ENCODE peak calls at places on chromosomes 13 and 19, in ten cellular contexts. J, L, N, O, C, Y, Q, B, P and W are unnamed samples.

GRCh38 chr19:8526345-8527062 is 12.5 kb upstream of the ZNF414 start:
- DNase-seq in P (no peak), Y (peak), J (peak), O (peak), N (peak), L (peak), Q (peak), C (peak), B (peak), W (peak)

GRCh38 chr19:662207-662961 is 630 bp downstream of the RNF126 start:
- DNase-seq in N (peak), Y (peak), P (no peak), Q (peak), C (peak), J (peak), L (no peak), O (peak), B (no peak), W (peak)

GRCh38 chr13:83829800-83830199 is 52.5 kb downstream of the SLITRK1 start:
- DNase-seq in Q (no peak), P (no peak), Y (no peak), O (no peak), B (no peak), J (no peak), L (no peak), N (no peak), C (no peak), W (no peak)

GRCh38 chr19:1222394-1222793 is 15.4 kb downstream of the CBARP start:
- DNase-seq in P (no peak), O (no peak), J (peak), Q (no peak), Y (no peak), N (no peak), L (no peak), C (no peak), B (no peak), W (no peak)

GRCh38 chr13:74442751-74443150 is 308.5 kb upstream of the KLF12 start:
- DNase-seq in B (no peak), L (no peak), C (no peak), N (no peak), Y (no peak), J (no peak), O (no peak), P (no peak), Q (no peak), W (no peak)

GRCh38 chr13:63901630-63902029 is 2486.0 kb upstream of the PCDH20 start:
- DNase-seq in C (no peak), P (no peak), Y (no peak), O (no peak), J (no peak), L (no peak), Q (no peak), N (no peak), B (no peak), W (no peak)

GRCh38 chr13:44758595-44759221 is 182.6 kb upstream of the TSC22D1 start:
- DNase-seq in C (peak), B (no peak), Y (no peak), Q (no peak), N (peak), P (no peak), L (no peak), J (no peak), O (no peak), W (no peak)

GRCh38 chr19:32254128-32254527 is 91.3 kb upstream of the ZNF507 start:
- DNase-seq in B (no peak), Y (no peak), P (no peak), L (no peak), J (no peak), N (no peak), C (no peak), O (no peak), Q (no peak), W (no peak)

GRCh38 chr19:45492627-45493470 is 4.0 kb downstream of the RTN2 start:
- DNase-seq in L (no peak), O (peak), B (no peak), P (no peak), Y (peak), J (peak), N (peak), C (peak), Q (peak), W (no peak)

GRCh38 chr13:79285159-79285558 is 120.9 kb downstream of the RBM26 start:
- DNase-seq in B (no peak), C (no peak), O (no peak), P (no peak), Q (no peak), Y (no peak), J (no peak), L (no peak), N (no peak), W (no peak)

GRCh38 chr13:60583911-60584753 is 187.1 kb downstream of the TDRD3 start:
- DNase-seq in O (no peak), Q (no peak), N (peak), P (no peak), C (peak), L (no peak), J (no peak), Y (no peak), B (peak), W (no peak)

GRCh38 chr13:94093652-94094310 is 385.7 kb downstream of the DCT start:
- DNase-seq in Q (no peak), O (no peak), C (peak), J (no peak), P (no peak), B (no peak), Y (no peak), L (no peak), N (no peak), W (no peak)

GRCh38 chr13:38013676-38014075 is 144.1 kb upstream of the TRPC4 start:
- DNase-seq in P (no peak), N (no peak), Y (no peak), L (no peak), C (no peak), Q (no peak), B (no peak), O (no peak), J (no peak), W (no peak)

DNA sequence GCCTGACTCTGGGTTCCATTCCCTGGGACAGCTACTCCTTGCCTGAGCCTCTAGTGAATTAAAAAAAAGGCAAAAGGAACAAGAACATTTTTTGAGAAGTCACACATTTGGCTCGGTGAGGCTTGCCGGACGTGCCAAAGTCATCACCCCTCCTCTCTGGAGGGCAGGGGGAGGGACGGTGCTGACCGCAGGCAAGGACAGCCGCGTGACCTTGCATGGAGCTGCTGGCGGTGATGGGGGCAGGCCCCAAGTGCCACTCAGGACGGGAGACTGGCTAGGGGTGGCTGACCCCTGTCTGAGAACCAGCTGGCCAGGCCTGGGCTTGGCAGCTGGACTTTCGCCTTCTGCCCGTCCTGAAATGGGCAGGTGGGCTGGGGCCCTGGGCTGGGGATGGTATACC is 26.4 kb downstream of the MAP2K2 start:
- DNase-seq in J (peak), L (no peak), B (peak), N (no peak), P (no peak), C (no peak), Y (no peak), Q (no peak), O (peak), W (no peak)
- H3K27ac ChIP-seq in J (no peak), L (no peak), B (no peak), N (peak), P (peak), C (no peak), Y (no peak), Q (no peak), O (peak), W (peak)

GRCh38 chr13:49792550-49793324 is at the start of gene KPNA3:
- DNase-seq in C (peak), N (peak), B (peak), O (peak), J (peak), Y (peak), Q (peak), L (peak), P (peak), W (peak)
- TF ChIP-seq POLR2A in C (no peak), N (peak), B (peak), O (peak), J (no peak), Y (peak), Q (no peak), L (no peak), P (peak), W (no peak)

DNA sequence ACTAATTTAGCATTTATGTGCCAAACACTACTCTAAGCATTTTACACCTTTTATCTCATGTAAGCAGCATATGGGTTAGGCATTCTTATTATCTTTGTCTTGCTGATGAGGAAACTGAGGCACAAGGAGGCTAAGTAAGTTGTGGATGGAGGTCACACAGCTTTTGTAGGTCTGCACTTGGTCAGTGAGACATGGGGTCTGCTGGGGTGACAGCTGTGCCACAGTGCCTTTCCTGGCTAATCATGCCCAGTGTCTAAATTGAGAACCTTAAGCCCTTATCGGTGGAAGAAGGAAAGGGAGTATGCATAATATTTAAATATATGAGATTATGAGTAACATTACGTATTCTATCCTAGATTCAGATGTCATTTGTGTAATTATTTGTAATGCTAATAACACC is 226.2 kb downstream of the GGACT start:
- DNase-seq in C (no peak), N (no peak), B (no peak), J (no peak), P (no peak), O (no peak), Y (no peak), Q (no peak), L (no peak), W (no peak)
- H3K27ac ChIP-seq in C (no peak), N (no peak), B (no peak), J (no peak), P (no peak), O (no peak), Y (no peak), Q (no peak), L (no peak), W (no peak)

DNA sequence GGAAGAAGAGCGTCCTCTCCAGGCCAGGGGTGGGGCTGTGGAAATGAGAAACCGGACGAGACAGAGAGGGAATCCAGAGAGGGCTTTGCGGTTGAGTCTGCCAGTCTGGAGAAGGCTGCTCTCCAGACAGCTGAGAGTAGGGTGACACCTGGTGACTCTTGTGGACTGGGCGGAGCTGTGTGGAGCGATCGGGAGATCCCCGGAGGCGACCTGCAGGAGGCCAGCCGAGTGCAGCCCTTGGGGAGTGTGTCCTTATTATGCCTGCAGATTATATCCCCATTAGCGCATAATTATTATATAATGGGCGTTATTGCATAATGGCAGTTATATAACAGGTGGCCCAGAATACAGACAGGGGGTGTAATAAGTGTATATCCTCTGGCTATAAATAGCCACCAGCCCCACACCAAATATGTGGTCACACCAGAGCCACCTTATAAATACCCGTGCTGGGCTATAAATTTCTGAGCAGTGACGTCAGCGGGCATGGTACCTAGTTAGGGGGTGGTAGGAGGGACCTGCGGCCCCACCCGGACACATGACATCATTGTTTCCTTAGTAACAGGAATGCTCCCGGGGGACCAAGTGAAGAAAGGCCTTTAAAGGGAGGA is 41.2 kb downstream of the NFIX start:
- DNase-seq in B (no peak), N (peak), J (no peak), P (no peak), Y (peak), Q (peak), O (peak), C (peak), L (peak), W (no peak)
- TF ChIP-seq POLR2A in B (no peak), N (no peak), J (no peak), P (no peak), Y (no peak), Q (no peak), O (no peak), C (no peak), L (no peak), W (no peak)

GRCh38 chr13:111176421-111176820 is 61.3 kb downstream of the ARHGEF7 start:
- DNase-seq in O (no peak), Q (no peak), P (no peak), B (no peak), L (no peak), C (no peak), N (no peak), Y (no peak), J (no peak), W (no peak)

GRCh38 chr13:111177081-111177711 is 62.1 kb downstream of the ARHGEF7 start:
- DNase-seq in P (no peak), B (no peak), C (peak), Y (peak), Q (peak), L (no peak), J (peak), O (peak), N (peak), W (peak)

GRCh38 chr13:111179908-111180756 is 65.0 kb downstream of the ARHGEF7 start:
- DNase-seq in P (no peak), Q (no peak), C (no peak), N (no peak), O (no peak), J (no peak), Y (no peak), L (no peak), B (no peak), W (no peak)

GRCh38 chr13:111177803-111178389 is 62.8 kb downstream of the ARHGEF7 start:
- DNase-seq in B (no peak), J (no peak), Q (no peak), O (no peak), C (peak), L (no peak), N (no peak), Y (no peak), P (no peak), W (no peak)

GRCh38 chr13:111178417-111178816 is 63.3 kb downstream of the ARHGEF7 start:
- DNase-seq in B (no peak), Q (no peak), J (no peak), P (no peak), C (no peak), Y (no peak), N (no peak), O (no peak), L (no peak), W (no peak)
- H3K27ac ChIP-seq in B (peak), Q (no peak), J (peak), P (peak), C (no peak), Y (peak), N (peak), O (peak), L (peak), W (peak)

GRCh38 chr19:35545855-35546381 is 492 bp downstream of the TMEM147 start:
- DNase-seq in J (peak), Y (peak), B (no peak), L (no peak), Q (peak), N (peak), O (peak), P (no peak), C (no peak), W (peak)

GRCh38 chr19:35546532-35546931 is 1.1 kb downstream of the TMEM147 start:
- DNase-seq in O (no peak), N (no peak), L (no peak), B (no peak), Y (no peak), Q (no peak), P (no peak), C (no peak), J (no peak), W (no peak)

GRCh38 chr19:35544110-35544802 is 1.2 kb upstream of the TMEM147 start:
- DNase-seq in C (no peak), Q (no peak), P (no peak), Y (no peak), B (no peak), O (no peak), L (no peak), J (no peak), N (no peak), W (no peak)

GRCh38 chr19:35543280-35544109 is 1.9 kb upstream of the TMEM147 start:
- DNase-seq in Y (no peak), B (no peak), O (no peak), Q (no peak), C (no peak), J (no peak), N (no peak), L (no peak), P (no peak), W (no peak)

DNA sequence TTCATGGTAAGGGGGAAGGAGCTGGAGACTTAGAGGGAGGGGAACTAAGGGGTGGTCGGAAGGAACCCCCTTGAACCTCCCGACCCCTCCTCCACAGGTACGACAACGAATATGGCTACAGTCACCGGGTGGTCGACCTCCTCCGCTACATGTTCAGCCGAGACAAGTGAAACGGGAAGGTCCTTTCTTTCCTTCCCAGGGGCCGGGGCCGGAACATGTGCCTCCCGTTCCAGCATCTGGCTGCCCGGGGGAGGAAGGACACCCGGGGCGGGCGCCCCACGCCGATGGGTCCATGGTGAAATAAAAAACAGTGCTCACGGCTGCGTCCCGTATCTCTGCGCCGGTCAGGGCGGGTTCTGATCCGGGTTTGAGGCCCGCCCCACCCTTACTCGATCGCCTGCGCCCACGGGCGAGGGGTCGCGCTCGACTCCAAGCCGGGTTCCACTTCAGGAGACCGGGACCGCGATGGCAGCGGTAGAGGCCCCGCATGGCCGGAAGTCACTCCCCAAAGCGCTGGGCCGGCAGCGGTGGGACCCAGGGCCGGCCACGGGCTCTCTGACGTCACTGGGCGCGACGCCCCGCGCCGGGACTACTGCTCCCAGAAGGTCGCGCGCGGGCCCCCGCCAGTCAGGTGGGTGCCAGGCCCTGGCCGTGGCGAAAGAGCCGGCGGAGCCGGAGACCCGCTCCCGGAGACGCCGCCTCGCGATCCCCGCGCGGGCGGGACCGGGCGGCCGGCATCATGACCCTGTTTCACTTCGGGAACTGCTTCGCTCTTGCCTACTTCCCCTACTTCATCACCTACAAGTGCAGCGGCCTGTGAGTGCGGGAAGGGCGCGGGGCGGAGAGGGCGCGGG is at the start of gene TMEM147:
- DNase-seq in J (peak), L (peak), O (peak), P (peak), N (peak), Y (peak), B (peak), C (peak), Q (peak), W (peak)
- TF ChIP-seq POLR2A in J (no peak), L (no peak), O (peak), P (peak), N (peak), Y (peak), B (peak), C (peak), Q (peak), W (no peak)

DNA sequence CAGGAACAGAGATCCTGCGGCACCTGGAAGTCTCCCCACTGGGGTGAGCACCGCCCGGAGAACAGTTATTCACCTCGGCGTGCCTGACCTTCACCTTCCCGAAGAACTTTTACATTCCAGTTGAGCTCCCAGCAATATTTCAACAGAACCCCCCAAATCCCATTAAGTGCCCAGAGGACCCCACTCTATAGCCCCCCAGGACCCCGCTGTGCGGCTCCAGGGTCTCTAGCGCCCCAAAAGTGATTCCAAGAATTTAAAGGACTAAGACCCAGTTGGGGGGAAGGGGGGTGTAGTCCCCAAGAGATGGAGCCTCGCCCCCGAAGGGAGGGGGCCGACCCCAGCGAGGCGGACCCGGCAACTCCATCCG is 480 bp downstream of the GPR108 start:
- DNase-seq in L (no peak), N (no peak), B (no peak), C (no peak), Q (no peak), J (no peak), Y (no peak), P (no peak), O (no peak), W (peak)
- H3K27ac ChIP-seq in L (peak), N (peak), B (peak), C (peak), Q (peak), J (peak), Y (peak), P (peak), O (peak), W (peak)

GRCh38 chr19:42254850-42255765 is at the start of gene ERF:
- DNase-seq in P (peak), Y (peak), B (peak), J (peak), Q (peak), C (peak), O (peak), L (peak), N (peak), W (peak)
- TF ChIP-seq POLR2A in P (peak), Y (peak), B (peak), J (no peak), Q (peak), C (peak), O (peak), L (peak), N (peak), W (peak)